ENCODE peak calls at places on chromosomes 16 and 17, in nine cellular contexts. W, G, J, P, R, L, S, F and M are unnamed samples.

GRCh38 chr17:65066858-65067257 is 10.3 kb upstream of the GNA13 start:
- DNase-seq in W (no peak), G (no peak), J (no peak), P (no peak), R (no peak), L (no peak), S (no peak), F (no peak), M (no peak)

GRCh38 chr17:48970865-48971687 is 2.7 kb upstream of the GIP start:
- DNase-seq in W (no peak), G (no peak), J (no peak), P (no peak), R (no peak), L (no peak), S (no peak), F (no peak), M (no peak)

GRCh38 chr16:13014516-13014915 is 113.1 kb downstream of the SHISA9 start:
- DNase-seq in W (no peak), G (no peak), J (no peak), P (no peak), R (no peak), L (no peak), S (no peak), F (no peak), M (no peak)

GRCh38 chr16:82509636-82510035 is 117.1 kb upstream of the CDH13 start:
- DNase-seq in W (no peak), G (no peak), J (no peak), P (no peak), R (no peak), L (no peak), S (peak), F (no peak), M (no peak)

GRCh38 chr16:65697061-65697460 is 575.2 kb upstream of the CDH11 start:
- DNase-seq in W (no peak), G (no peak), J (no peak), P (no peak), R (no peak), L (no peak), S (no peak), F (no peak), M (no peak)

GRCh38 chr16:13999071-13999894 is 71.8 kb upstream of the MRTFB start:
- DNase-seq in W (no peak), G (no peak), J (no peak), P (no peak), R (no peak), L (no peak), S (no peak), F (no peak), M (no peak)

GRCh38 chr17:67246648-67247415 is 1.8 kb upstream of the HELZ start:
- DNase-seq in W (peak), G (peak), J (peak), P (peak), R (no peak), L (peak), S (no peak), F (no peak), M (no peak)

GRCh38 chr16:78256686-78257375 is 157.4 kb downstream of the WWOX start:
- DNase-seq in W (no peak), G (no peak), J (no peak), P (no peak), R (no peak), L (no peak), S (no peak), F (no peak), M (no peak)

GRCh38 chr17:42849451-42850157 is 1.4 kb upstream of the AOC3 start:
- DNase-seq in W (no peak), G (no peak), J (no peak), P (peak), R (no peak), L (no peak), S (no peak), F (no peak), M (no peak)

GRCh38 chr17:4249452-4250029 is 14.2 kb downstream of the ANKFY1 start:
- DNase-seq in W (no peak), G (no peak), J (no peak), P (no peak), R (no peak), L (no peak), S (no peak), F (no peak), M (peak)

GRCh38 chr17:72176516-72176851 is 55.7 kb downstream of the SOX9 start:
- DNase-seq in W (no peak), G (no peak), J (no peak), P (no peak), R (no peak), L (no peak), S (no peak), F (no peak), M (no peak)

GRCh38 chr17:4394208-4395110 is 28.0 kb upstream of the UBE2G1 start:
- DNase-seq in W (no peak), G (no peak), J (no peak), P (no peak), R (no peak), L (no peak), S (no peak), F (no peak), M (no peak)

DNA sequence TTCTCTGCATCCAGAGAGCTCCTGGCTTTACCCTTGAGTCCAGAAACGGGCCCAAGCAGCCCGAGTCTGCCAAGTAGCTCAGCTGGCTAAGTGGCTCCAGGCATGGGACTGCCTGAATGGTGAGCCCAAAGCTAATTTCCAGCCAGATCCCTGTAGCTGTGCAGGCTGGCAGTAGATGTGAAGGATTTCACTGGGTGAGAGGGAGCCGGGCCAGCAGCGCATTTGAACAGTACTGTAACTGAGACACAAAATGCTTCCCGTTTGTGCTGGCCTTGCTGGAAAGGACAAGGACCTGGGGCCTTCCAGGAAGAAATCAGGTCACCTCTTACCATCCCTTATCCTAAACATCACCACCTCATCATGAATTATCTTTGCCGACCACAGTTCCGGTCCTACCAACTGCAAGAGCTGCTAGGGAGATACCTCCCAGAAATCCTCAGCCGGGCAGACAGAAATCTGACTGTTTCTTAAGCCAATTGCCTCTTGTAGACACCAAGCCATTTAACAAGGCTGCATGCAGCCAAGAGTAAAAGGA is 3.7 kb downstream of the TIMP2 start:
- DNase-seq in W (no peak), G (no peak), J (no peak), P (no peak), R (no peak), L (peak), S (no peak), F (peak), M (no peak)
- H3K4me3 ChIP-seq in W (no peak), G (no peak), J (no peak), P (no peak), R (no peak), L (no peak), S (no peak), F (no peak), M (peak)

GRCh38 chr16:425740-426114 is 278 bp downstream of the RAB11FIP3 start:
- DNase-seq in W (peak), G (no peak), J (no peak), P (no peak), R (peak), L (no peak), S (peak), F (no peak), M (no peak)
- H3K4me3 ChIP-seq in W (no peak), G (peak), J (peak), P (no peak), R (peak), L (no peak), S (peak), F (peak), M (peak)

GRCh38 chr16:1791943-1792812 is 1.3 kb downstream of the IGFALS start:
- DNase-seq in W (no peak), G (peak), J (no peak), P (peak), R (peak), L (no peak), S (peak), F (peak), M (no peak)
- H3K4me3 ChIP-seq in W (no peak), G (no peak), J (no peak), P (no peak), R (no peak), L (no peak), S (no peak), F (no peak), M (no peak)

GRCh38 chr17:29505826-29506225 is 61.0 kb downstream of the ABHD15 start:
- DNase-seq in W (no peak), G (no peak), J (no peak), P (no peak), R (no peak), L (no peak), S (no peak), F (no peak), M (no peak)
- H3K4me3 ChIP-seq in W (no peak), G (no peak), J (no peak), P (no peak), R (no peak), L (no peak), S (no peak), F (no peak), M (no peak)